ENCODE peak calls at places on chromosomes 11 and 22, in four cellular contexts. One of them, this sample, is unnamed.

GRCh38 chr11:66710384-66710930 is 18.6 kb downstream of the SPTBN2 start:
- DNase-seq in K562: no peak
- DNase-seq in HepG2: no peak
- DNase-seq in WTC11: no peak
- DNase-seq in this sample: no peak

GRCh38 chr11:46896719-46897406 is 21.5 kb downstream of the LRP4 start:
- DNase-seq in HepG2: peak
- DNase-seq in K562: peak
- DNase-seq in WTC11: no peak
- DNase-seq in this sample: peak

GRCh38 chr11:28400236-28401100 is 292.3 kb downstream of the METTL15 start:
- DNase-seq in WTC11: no peak
- DNase-seq in HepG2: peak
- DNase-seq in K562: no peak
- DNase-seq in this sample: no peak

GRCh38 chr11:58574851-58575250 is 805 bp downstream of the LPXN start:
- DNase-seq in K562: no peak
- DNase-seq in WTC11: no peak
- DNase-seq in HepG2: no peak
- DNase-seq in this sample: no peak

GRCh38 chr11:135074397-135074998 is 662.5 kb upstream of the B3GAT1 start:
- DNase-seq in WTC11: no peak
- DNase-seq in HepG2: no peak
- DNase-seq in K562: no peak
- DNase-seq in this sample: no peak

GRCh38 chr22:29269731-29270474 is 1.8 kb downstream of the EWSR1 start:
- DNase-seq in HepG2: peak
- DNase-seq in K562: no peak
- DNase-seq in WTC11: no peak
- DNase-seq in this sample: no peak

GRCh38 chr11:103202048-103202651 is 92.9 kb downstream of the DYNC2H1 start:
- DNase-seq in HepG2: peak
- DNase-seq in K562: peak
- DNase-seq in WTC11: no peak
- DNase-seq in this sample: peak

GRCh38 chr11:12240669-12241068 is 130.3 kb downstream of the MICAL2 start:
- DNase-seq in HepG2: no peak
- DNase-seq in K562: no peak
- DNase-seq in WTC11: no peak
- DNase-seq in this sample: no peak

GRCh38 chr11:27367881-27368280 is 4.9 kb upstream of the CCDC34 start:
- DNase-seq in HepG2: no peak
- DNase-seq in WTC11: no peak
- DNase-seq in K562: no peak
- DNase-seq in this sample: no peak

GRCh38 chr11:62853279-62853965 is 14.0 kb upstream of the WDR74 start:
- DNase-seq in K562: no peak
- DNase-seq in HepG2: no peak
- DNase-seq in WTC11: no peak
- DNase-seq in this sample: no peak

GRCh38 chr11:69484427-69485259 is 3.2 kb downstream of the LINC01488 start:
- DNase-seq in HepG2: peak
- DNase-seq in WTC11: no peak
- DNase-seq in K562: no peak
- DNase-seq in this sample: no peak

GRCh38 chr11:30789270-30789669 is 203.1 kb upstream of the MPPED2 start:
- DNase-seq in HepG2: no peak
- DNase-seq in WTC11: no peak
- DNase-seq in K562: no peak
- DNase-seq in this sample: no peak

GRCh38 chr11:88482871-88483301 is 145.3 kb upstream of the CTSC start:
- DNase-seq in HepG2: no peak
- DNase-seq in K562: no peak
- DNase-seq in WTC11: no peak
- DNase-seq in this sample: no peak

GRCh38 chr11:32136654-32137053 is 45.8 kb downstream of the RCN1 start:
- DNase-seq in HepG2: no peak
- DNase-seq in WTC11: no peak
- DNase-seq in K562: peak
- DNase-seq in this sample: no peak

GRCh38 chr11:60855726-60856633 is at the start of gene PTGDR2:
- DNase-seq in WTC11: no peak
- DNase-seq in K562: peak
- DNase-seq in HepG2: peak
- DNase-seq in this sample: no peak
- TF ChIP-seq ELF4 in WTC11: no peak
- TF ChIP-seq ELF4 in K562: no peak
- TF ChIP-seq ELF4 in HepG2: no peak
- TF ChIP-seq ELF4 in this sample: no peak

DNA sequence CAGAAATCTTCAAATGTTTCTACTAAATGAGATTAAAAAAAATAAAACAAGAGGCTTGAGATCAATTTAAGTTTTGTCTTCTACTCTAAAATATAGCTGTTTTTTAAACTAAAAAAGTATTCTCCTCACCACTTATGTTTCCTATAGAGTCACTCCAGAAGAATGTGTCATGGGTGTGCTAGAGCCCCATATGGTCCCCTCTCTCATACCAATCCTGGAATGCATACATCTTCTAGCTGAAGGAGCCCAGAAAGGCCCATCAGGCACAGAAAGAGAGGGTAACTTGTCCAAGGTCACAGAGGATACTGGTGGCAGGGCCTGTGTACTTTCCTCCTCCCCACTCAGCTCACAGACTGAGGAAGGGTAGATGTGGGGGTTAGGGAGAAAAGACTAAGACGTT is 34.4 kb downstream of the RELT start:
- DNase-seq in K562: no peak
- DNase-seq in HepG2: no peak
- DNase-seq in WTC11: no peak
- DNase-seq in this sample: no peak
- TF ChIP-seq ELF4 in K562: no peak
- TF ChIP-seq ELF4 in HepG2: no peak
- TF ChIP-seq ELF4 in WTC11: no peak
- TF ChIP-seq ELF4 in this sample: no peak

GRCh38 chr22:20764053-20764720 is 9.7 kb upstream of the SERPIND1 start:
- DNase-seq in HepG2: no peak
- DNase-seq in WTC11: no peak
- DNase-seq in K562: no peak
- DNase-seq in this sample: no peak
- TF ChIP-seq ELF4 in HepG2: no peak
- TF ChIP-seq ELF4 in WTC11: no peak
- TF ChIP-seq ELF4 in K562: no peak
- TF ChIP-seq ELF4 in this sample: no peak

GRCh38 chr11:44305643-44306468 is 4.1 kb downstream of the ALX4 start:
- DNase-seq in HepG2: no peak
- DNase-seq in K562: no peak
- DNase-seq in WTC11: peak
- DNase-seq in this sample: no peak
- TF ChIP-seq ELF4 in HepG2: no peak
- TF ChIP-seq ELF4 in K562: no peak
- TF ChIP-seq ELF4 in WTC11: no peak
- TF ChIP-seq ELF4 in this sample: no peak

DNA sequence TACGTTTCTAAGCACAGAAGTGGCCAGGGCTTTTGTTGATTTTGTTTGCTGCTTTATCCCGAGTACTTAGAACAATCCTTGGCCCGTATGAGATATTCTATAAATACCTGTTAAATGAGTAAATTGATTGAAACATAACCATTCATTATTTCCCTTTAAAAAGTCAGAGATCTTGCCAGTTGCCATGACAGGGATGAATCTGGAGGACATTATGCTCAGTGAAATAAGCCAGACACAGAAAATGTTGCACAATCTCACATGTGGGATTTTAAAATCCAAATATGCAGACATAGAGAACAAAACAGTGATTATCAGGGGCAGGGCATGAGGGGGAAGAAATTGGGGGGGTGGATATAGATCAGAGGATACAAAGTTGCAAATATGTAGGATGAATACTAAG is 1240.1 kb downstream of the LRRC4C start:
- DNase-seq in HepG2: no peak
- DNase-seq in K562: no peak
- DNase-seq in WTC11: no peak
- DNase-seq in this sample: no peak
- TF ChIP-seq ELF4 in HepG2: no peak
- TF ChIP-seq ELF4 in K562: no peak
- TF ChIP-seq ELF4 in WTC11: no peak
- TF ChIP-seq ELF4 in this sample: no peak

GRCh38 chr11:110133182-110133581 is 40.0 kb downstream of the ZC3H12C start:
- DNase-seq in WTC11: no peak
- DNase-seq in HepG2: no peak
- DNase-seq in K562: no peak
- DNase-seq in this sample: no peak

GRCh38 chr11:110130642-110131238 is 37.5 kb downstream of the ZC3H12C start:
- DNase-seq in K562: no peak
- DNase-seq in HepG2: no peak
- DNase-seq in WTC11: peak
- DNase-seq in this sample: peak

GRCh38 chr11:110134120-110134519 is 40.9 kb downstream of the ZC3H12C start:
- DNase-seq in WTC11: no peak
- DNase-seq in K562: no peak
- DNase-seq in HepG2: no peak
- DNase-seq in this sample: no peak

GRCh38 chr11:110128161-110128560 is 35.0 kb downstream of the ZC3H12C start:
- DNase-seq in WTC11: peak
- DNase-seq in K562: no peak
- DNase-seq in HepG2: no peak
- DNase-seq in this sample: no peak

GRCh38 chr11:110131386-110132123 is 38.4 kb downstream of the ZC3H12C start:
- DNase-seq in K562: no peak
- DNase-seq in WTC11: no peak
- DNase-seq in HepG2: no peak
- DNase-seq in this sample: no peak
- TF ChIP-seq ELF4 in K562: no peak
- TF ChIP-seq ELF4 in WTC11: no peak
- TF ChIP-seq ELF4 in HepG2: no peak
- TF ChIP-seq ELF4 in this sample: no peak